ENCODE peak calls at places on chromosomes 4 and X, in ten cellular contexts. I, Q, U, J, A, P, E, C, Z and D are unnamed samples.

GRCh38 chrX:11393949-11394654 is 100.9 kb downstream of the AMELX start:
- DNase-seq in I (no peak), Q (no peak), Z (no peak), A (no peak), J (no peak), U (no peak), E (no peak), P (no peak), C (no peak), D (no peak)

GRCh38 chr4:125303058-125303457 is 11.7 kb upstream of the FAT4 start:
- DNase-seq in U (peak), J (no peak), Q (no peak), E (no peak), I (peak), A (no peak), Z (no peak), P (no peak), C (peak), D (no peak)

GRCh38 chr4:149521611-149522010 is 294.0 kb downstream of the IQCM start:
- DNase-seq in E (no peak), Z (no peak), Q (peak), P (no peak), J (no peak), C (peak), U (peak), I (peak), A (no peak), D (no peak)

GRCh38 chr4:120683902-120684540 is 238.5 kb downstream of the PRDM5 start:
- DNase-seq in Z (no peak), C (peak), J (no peak), I (peak), U (no peak), P (no peak), A (no peak), Q (no peak), E (no peak), D (no peak)

GRCh38 chr4:94390804-94391410 is 48.3 kb upstream of the HPGDS start:
- DNase-seq in Z (peak), I (peak), E (no peak), U (peak), P (no peak), A (no peak), Q (peak), J (no peak), C (peak), D (peak)

GRCh38 chr4:82561745-82562552 is at the start of gene TMEM150C:
- DNase-seq in C (peak), Q (peak), I (peak), Z (no peak), P (peak), U (peak), J (peak), E (peak), A (no peak), D (peak)

GRCh38 chr4:1511441-1512041 is 105.3 kb upstream of the NKX1-1 start:
- DNase-seq in P (no peak), C (peak), I (peak), E (no peak), Q (peak), A (peak), Z (peak), U (peak), J (no peak), D (peak)

GRCh38 chr4:8353158-8353495 is 83.6 kb downstream of the HTRA3 start:
- DNase-seq in P (no peak), Z (no peak), Q (no peak), U (no peak), I (no peak), A (no peak), E (no peak), J (no peak), C (no peak), D (no peak)

GRCh38 chrX:53321216-53321942 is 40.0 kb upstream of the IQSEC2 start:
- DNase-seq in E (no peak), J (no peak), C (no peak), Q (no peak), U (peak), I (no peak), P (peak), A (no peak), Z (no peak), D (peak)

GRCh38 chr4:150237110-150237852 is 159.0 kb downstream of the DCLK2 start:
- DNase-seq in C (peak), A (no peak), U (peak), E (no peak), P (no peak), I (peak), J (no peak), Z (no peak), Q (peak), D (no peak)

GRCh38 chr4:71677568-71677967 is 106.3 kb downstream of the GC start:
- DNase-seq in U (no peak), A (no peak), Z (no peak), E (no peak), C (no peak), I (no peak), Q (no peak), J (no peak), P (no peak), D (no peak)

GRCh38 chrX:57137481-57137880 is 284 bp upstream of the SPIN2A start:
- DNase-seq in U (peak), Q (no peak), J (no peak), C (peak), Z (no peak), I (no peak), P (no peak), E (no peak), A (no peak), D (peak)

GRCh38 chr4:184801781-184802180 is 24.0 kb downstream of the ACSL1 start:
- DNase-seq in U (peak), A (no peak), J (no peak), E (no peak), Q (no peak), P (no peak), Z (no peak), I (peak), C (peak), D (no peak)

GRCh38 chrX:53160297-53160983 is 64.6 kb downstream of the KDM5C start:
- DNase-seq in A (no peak), P (no peak), I (no peak), J (no peak), Z (no peak), E (no peak), U (no peak), Q (no peak), C (no peak), D (no peak)

GRCh38 chrX:16838202-16839066 is 31.7 kb downstream of the RBBP7 start:
- DNase-seq in E (no peak), P (no peak), A (no peak), C (peak), J (no peak), Q (peak), I (peak), U (peak), Z (no peak), D (peak)

GRCh38 chr4:155543126-155543765 is 123.4 kb upstream of the GUCY1A1 start:
- DNase-seq in E (no peak), Q (peak), J (no peak), U (peak), P (no peak), A (no peak), I (peak), Z (no peak), C (peak), D (no peak)